ENCODE peak calls at places on chromosomes 13 and 19, in six cellular contexts. E, J, L, H, Y and X are unnamed samples.

GRCh38 chr13:30026093-30026492 is 175.7 kb upstream of the UBL3 start:
- DNase-seq in E (no peak), J (no peak), L (peak), H (no peak), Y (no peak), X (no peak)

GRCh38 chr19:46144756-46145155 is 3.3 kb upstream of the IGFL2 start:
- DNase-seq in L (no peak), Y (no peak), H (no peak), E (no peak), J (no peak), X (no peak)

GRCh38 chr13:33678906-33679657 is 138.9 kb upstream of the RFC3 start:
- DNase-seq in Y (peak), H (peak), L (no peak), E (no peak), J (peak), X (no peak)

GRCh38 chr13:36675213-36675536 is 1.4 kb downstream of the SERTM1 start:
- DNase-seq in H (no peak), Y (no peak), L (no peak), E (no peak), J (no peak), X (no peak)

GRCh38 chr13:24152292-24153214 is 8.0 kb upstream of the SPATA13 start:
- DNase-seq in E (no peak), H (no peak), L (no peak), Y (no peak), J (no peak), X (no peak)

GRCh38 chr19:46648070-46648960 is 12.3 kb upstream of the GNG8 start:
- DNase-seq in J (no peak), E (peak), Y (no peak), L (no peak), H (no peak), X (no peak)

GRCh38 chr13:78679329-78679728 is 20.4 kb upstream of the OBI1 start:
- DNase-seq in J (no peak), H (no peak), L (peak), E (no peak), Y (no peak), X (no peak)

GRCh38 chr13:20173121-20173746 is 12.4 kb upstream of the GJA3 start:
- DNase-seq in J (no peak), H (no peak), L (no peak), E (no peak), Y (no peak), X (no peak)

GRCh38 chr13:99316224-99316623 is 9.0 kb upstream of the GPR183 start:
- DNase-seq in L (no peak), J (no peak), H (no peak), E (no peak), Y (no peak), X (no peak)

GRCh38 chr13:29803221-29803620 is 47.2 kb downstream of the UBL3 start:
- DNase-seq in H (no peak), E (no peak), L (no peak), Y (no peak), J (no peak), X (no peak)

GRCh38 chr19:53581871-53582279 is 43.9 kb downstream of the ZNF331 start:
- DNase-seq in Y (no peak), H (no peak), J (no peak), L (no peak), E (no peak), X (no peak)

GRCh38 chr19:31648347-31648746 is 299.1 kb upstream of the TSHZ3 start:
- DNase-seq in Y (no peak), L (no peak), J (no peak), E (no peak), H (no peak), X (no peak)

GRCh38 chr19:51664997-51665396 is 18.4 kb upstream of the SIGLEC14 start:
- DNase-seq in L (no peak), Y (no peak), H (no peak), J (no peak), E (no peak), X (no peak)

GRCh38 chr19:53422551-53422950 is 9.2 kb upstream of the ZNF761 start:
- DNase-seq in J (no peak), E (no peak), H (no peak), Y (no peak), L (no peak), X (no peak)

GRCh38 chr13:95231393-95231792 is 69.9 kb downstream of the ABCC4 start:
- DNase-seq in E (no peak), L (no peak), H (no peak), Y (no peak), J (no peak), X (no peak)

GRCh38 chr19:41945135-41945766 is 13.9 kb downstream of the RABAC1 start:
- DNase-seq in Y (no peak), H (no peak), E (peak), L (no peak), J (peak), X (no peak)

GRCh38 chr13:67772807-67773453 is 542.8 kb upstream of the PCDH9 start:
- DNase-seq in L (no peak), J (no peak), Y (no peak), H (no peak), E (no peak), X (no peak)